ENCODE peak calls at places on chromosome 20, in ten cellular contexts. A, R, F, Z, H, D, I, J, L and C are unnamed samples.
A peak's percentile ranks its signal among the peaks of the same experiment; 100 is the strongest.

GRCh38 chr20:54172856-54173652 is 732 bp downstream of the CYP24A1 start:
- DNase-seq in A (no peak), R (peak; percentile 82), F (no peak), Z (no peak), H (no peak), D (no peak), I (no peak), J (no peak), L (no peak), C (no peak)

GRCh38 chr20:40160151-40160550 is 528.9 kb downstream of the MAFB start:
- DNase-seq in A (no peak), R (peak; percentile 85), F (peak; percentile 27), Z (peak; percentile 28), H (peak; percentile 51), D (peak; percentile 18), I (peak; percentile 87), J (peak; percentile 26), L (no peak), C (peak; percentile 39)

GRCh38 chr20:21377701-21378100 is 19.6 kb downstream of the NKX2-4 start:
- DNase-seq in A (no peak), R (no peak), F (no peak), Z (no peak), H (no peak), D (no peak), I (no peak), J (no peak), L (no peak), C (no peak)

GRCh38 chr20:23063573-23063972 is 14.1 kb upstream of the THBD start:
- DNase-seq in A (no peak), R (no peak), F (no peak), Z (no peak), H (no peak), D (no peak), I (no peak), J (no peak), L (no peak), C (no peak)

GRCh38 chr20:51412333-51412761 is 130.2 kb downstream of the NFATC2 start:
- DNase-seq in A (peak; percentile 47), R (peak; percentile 65), F (no peak), Z (peak; percentile 46), H (no peak), D (no peak), I (no peak), J (no peak), L (no peak), C (peak; percentile 33)

GRCh38 chr20:52572687-52573086 is 381.1 kb upstream of the ZFP64 start:
- DNase-seq in A (no peak), R (no peak), F (no peak), Z (no peak), H (no peak), D (no peak), I (no peak), J (no peak), L (no peak), C (no peak)

GRCh38 chr20:33005132-33005566 is 916 bp upstream of the SUN5 start:
- DNase-seq in A (no peak), R (peak; percentile 71), F (no peak), Z (no peak), H (no peak), D (no peak), I (peak; percentile 77), J (no peak), L (no peak), C (no peak)

GRCh38 chr20:35344354-35344837 is 52.2 kb upstream of the FAM83C start:
- DNase-seq in A (peak; percentile 55), R (no peak), F (peak; percentile 56), Z (peak; percentile 55), H (no peak), D (no peak), I (no peak), J (peak; percentile 47), L (no peak), C (peak; percentile 63)

GRCh38 chr20:8829232-8829631 is 239.7 kb upstream of the PLCB4 start:
- DNase-seq in A (no peak), R (no peak), F (no peak), Z (no peak), H (no peak), D (no peak), I (no peak), J (no peak), L (no peak), C (no peak)

GRCh38 chr20:62445553-62446340 is 18.4 kb upstream of the RBBP8NL start:
- DNase-seq in A (no peak), R (no peak), F (no peak), Z (no peak), H (no peak), D (no peak), I (no peak), J (no peak), L (no peak), C (no peak)

GRCh38 chr20:57893364-57894001 is 183.7 kb upstream of the PMEPA1 start:
- DNase-seq in A (no peak), R (no peak), F (no peak), Z (no peak), H (no peak), D (no peak), I (no peak), J (no peak), L (no peak), C (no peak)

GRCh38 chr20:46083531-46084061 is 6.2 kb downstream of the NCOA5 start:
- DNase-seq in A (no peak), R (no peak), F (no peak), Z (no peak), H (no peak), D (no peak), I (no peak), J (no peak), L (no peak), C (no peak)

GRCh38 chr20:46084805-46085792 is 4.7 kb downstream of the NCOA5 start:
- DNase-seq in A (no peak), R (no peak), F (peak; percentile 45), Z (no peak), H (no peak), D (no peak), I (no peak), J (no peak), L (no peak), C (no peak)

GRCh38 chr20:46081074-46081473 is 8.7 kb downstream of the NCOA5 start:
- DNase-seq in A (no peak), R (no peak), F (no peak), Z (no peak), H (no peak), D (no peak), I (no peak), J (no peak), L (no peak), C (no peak)

GRCh38 chr20:46087161-46087560 is 2.6 kb downstream of the NCOA5 start:
- DNase-seq in A (no peak), R (no peak), F (no peak), Z (no peak), H (no peak), D (no peak), I (peak; percentile 58), J (no peak), L (no peak), C (no peak)

GRCh38 chr20:46083101-46083500 is 6.7 kb downstream of the NCOA5 start:
- DNase-seq in A (no peak), R (no peak), F (no peak), Z (no peak), H (no peak), D (no peak), I (no peak), J (no peak), L (no peak), C (no peak)
- H3K4me1 ChIP-seq in A (peaks cover 20% of the 10 kb centered on the region), R (peaks cover 8% of the 10 kb centered on the region), F (peaks cover 49% of the 10 kb centered on the region), Z (peaks cover 59% of the 10 kb centered on the region), H (peaks cover 10% of the 10 kb centered on the region), D (peaks cover 64% of the 10 kb centered on the region), I (peaks cover 79% of the 10 kb centered on the region), J (peaks cover 16% of the 10 kb centered on the region), L (peaks cover 21% of the 10 kb centered on the region), C (peaks cover 85% of the 10 kb centered on the region)

DNA sequence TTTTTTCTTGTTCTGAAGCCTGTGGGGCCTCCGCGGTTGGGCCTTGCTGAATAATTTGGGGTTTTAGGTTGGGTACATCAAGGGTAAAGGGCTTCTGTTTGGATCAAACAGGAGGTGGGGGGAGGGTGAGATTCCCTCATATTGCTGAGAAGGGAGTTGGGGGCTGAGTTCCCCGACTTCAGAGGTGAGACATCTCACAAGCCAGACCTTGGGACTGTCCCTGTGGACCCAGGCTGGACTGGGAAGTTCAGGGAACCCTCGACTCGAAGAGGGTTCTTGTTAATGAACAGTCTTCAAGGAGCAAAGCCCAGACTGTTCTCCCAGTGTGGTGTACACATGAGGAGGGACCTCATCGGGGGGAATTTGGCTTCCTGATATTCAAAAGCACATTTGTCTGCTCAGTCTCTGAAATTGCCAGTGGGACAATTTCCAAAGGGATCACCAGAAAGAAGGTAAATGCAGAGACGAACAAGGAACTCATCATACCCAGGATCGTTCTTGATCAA is 118.5 kb downstream of the SYCP2 start:
- DNase-seq in A (no peak), R (peak; percentile 12), F (no peak), Z (no peak), H (peak; percentile 29), D (no peak), I (no peak), J (no peak), L (no peak), C (no peak)
- H3K9me3 ChIP-seq in A (no peaks in the 10 kb centered on the region), R (peaks cover 7% of the 10 kb centered on the region), F (no peaks in the 10 kb centered on the region), Z (no peaks in the 10 kb centered on the region), H (no peaks in the 10 kb centered on the region), D (no peaks in the 10 kb centered on the region), I (no peaks in the 10 kb centered on the region), J (no peaks in the 10 kb centered on the region), L (no peaks in the 10 kb centered on the region), C (no peaks in the 10 kb centered on the region)

DNA sequence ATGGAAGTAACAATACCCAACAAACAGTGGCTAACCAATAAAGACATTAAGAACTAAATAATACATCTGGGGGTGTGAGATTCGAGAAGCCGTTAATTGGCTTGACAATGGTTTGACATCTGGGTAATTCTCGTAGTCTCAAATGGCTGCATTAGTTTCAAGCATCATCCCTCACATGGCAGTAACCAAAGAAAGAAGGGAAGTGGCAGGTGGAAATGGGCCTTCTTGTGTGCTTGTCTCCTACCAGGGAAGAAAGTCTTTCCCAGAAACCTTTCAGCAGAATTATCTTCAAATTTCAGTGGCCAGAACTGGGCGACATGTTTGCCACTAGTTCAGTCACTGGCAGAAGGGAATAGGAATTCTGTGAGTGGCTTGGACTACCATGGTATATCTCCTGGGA is 10.4 kb downstream of the STK4 start:
- DNase-seq in A (no peak), R (no peak), F (no peak), Z (no peak), H (no peak), D (no peak), I (no peak), J (no peak), L (no peak), C (no peak)
- H3K27ac ChIP-seq in A (no peak overlapping the region), R (no peak overlapping the region), F (no peak overlapping the region), Z (no peak overlapping the region), H (no peak overlapping the region), D (no peak overlapping the region), I (no peak overlapping the region), J (no peak overlapping the region), L (peak overlapping the region; percentile 55), C (no peak overlapping the region)

DNA sequence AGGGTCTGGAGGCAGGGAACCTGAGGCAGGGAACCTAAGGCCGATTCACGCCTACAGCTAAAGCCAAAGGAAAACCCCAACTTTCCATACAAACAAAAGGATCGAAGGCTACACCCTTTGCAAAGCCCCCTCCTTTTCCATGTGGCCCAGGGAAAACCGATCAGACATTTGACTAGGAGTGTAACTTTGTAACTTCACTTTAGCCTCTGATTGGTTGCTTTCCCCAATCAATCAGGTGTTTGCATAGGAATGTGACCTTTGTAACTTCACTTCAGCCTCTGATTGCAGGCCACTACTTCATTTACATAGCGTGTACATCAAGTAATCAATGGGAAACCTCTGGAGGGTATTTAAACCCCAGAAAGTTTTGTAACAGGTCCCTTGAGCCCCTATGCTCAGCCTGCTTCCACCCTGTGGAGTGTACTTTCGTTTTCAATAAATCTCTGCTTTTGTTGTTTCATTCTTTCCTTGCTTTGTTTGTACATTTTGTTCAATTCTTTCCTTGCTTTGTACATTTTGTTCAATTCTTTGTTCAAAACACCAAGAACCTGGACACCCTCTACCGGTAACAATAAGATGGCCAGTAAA is 43.3 kb downstream of the CHD6 start:
- DNase-seq in A (no peak), R (no peak), F (no peak), Z (no peak), H (no peak), D (no peak), I (no peak), J (no peak), L (no peak), C (no peak)
- H3K4me1 ChIP-seq in A (peaks cover 19% of the 10 kb centered on the region), R (no peaks in the 10 kb centered on the region), F (no peaks in the 10 kb centered on the region), Z (peaks cover 43% of the 10 kb centered on the region), H (peaks cover 5% of the 10 kb centered on the region), D (peaks cover 19% of the 10 kb centered on the region), I (peaks cover 19% of the 10 kb centered on the region), J (peaks cover 4% of the 10 kb centered on the region), L (peaks cover 4% of the 10 kb centered on the region), C (peaks cover 44% of the 10 kb centered on the region)